ENCODE peak calls at places on chromosomes 7 and 10, in eight cellular contexts. One of them, this sample, is unnamed.

GRCh38 chr10:69572159-69573055 is 815 bp downstream of the NEUROG3 start:
- DNase-seq in transverse colon: no peak
- DNase-seq in thyroid gland: no peak
- DNase-seq in spleen: no peak
- DNase-seq in A549: no peak
- DNase-seq in NB4: no peak
- DNase-seq in body of pancreas: no peak
- DNase-seq in adrenal gland: no peak
- DNase-seq in this sample: no peak

GRCh38 chr10:36488579-36488978 is 636.8 kb upstream of the ANKRD30A start:
- DNase-seq in adrenal gland: no peak
- DNase-seq in spleen: no peak
- DNase-seq in A549: no peak
- DNase-seq in NB4: no peak
- DNase-seq in body of pancreas: no peak
- DNase-seq in thyroid gland: no peak
- DNase-seq in transverse colon: no peak
- DNase-seq in this sample: no peak

GRCh38 chr10:68081916-68082315 is 6.8 kb upstream of the HERC4 start:
- DNase-seq in thyroid gland: no peak
- DNase-seq in transverse colon: no peak
- DNase-seq in A549: no peak
- DNase-seq in body of pancreas: no peak
- DNase-seq in adrenal gland: no peak
- DNase-seq in NB4: no peak
- DNase-seq in spleen: no peak
- DNase-seq in this sample: no peak

GRCh38 chr7:80941206-80941758 is 22.4 kb upstream of the SEMA3C start:
- DNase-seq in NB4: no peak
- DNase-seq in adrenal gland: no peak
- DNase-seq in spleen: no peak
- DNase-seq in transverse colon: no peak
- DNase-seq in A549: peak
- DNase-seq in thyroid gland: no peak
- DNase-seq in body of pancreas: no peak
- DNase-seq in this sample: no peak

GRCh38 chr10:32348297-32349198 is 1.6 kb upstream of the EPC1 start:
- DNase-seq in transverse colon: no peak
- DNase-seq in adrenal gland: no peak
- DNase-seq in spleen: no peak
- DNase-seq in body of pancreas: peak
- DNase-seq in NB4: no peak
- DNase-seq in A549: no peak
- DNase-seq in thyroid gland: no peak
- DNase-seq in this sample: peak

GRCh38 chr7:24812313-24812945 is 55.2 kb upstream of the GSDME start:
- DNase-seq in thyroid gland: peak
- DNase-seq in A549: peak
- DNase-seq in transverse colon: peak
- DNase-seq in NB4: peak
- DNase-seq in spleen: peak
- DNase-seq in body of pancreas: peak
- DNase-seq in adrenal gland: peak
- DNase-seq in this sample: peak

GRCh38 chr7:159092701-159093121 is 52.0 kb downstream of the VIPR2 start:
- DNase-seq in NB4: no peak
- DNase-seq in thyroid gland: no peak
- DNase-seq in A549: no peak
- DNase-seq in body of pancreas: no peak
- DNase-seq in spleen: peak
- DNase-seq in transverse colon: peak
- DNase-seq in adrenal gland: no peak
- DNase-seq in this sample: no peak

GRCh38 chr7:50648570-50649169 is 83.5 kb upstream of the DDC start:
- DNase-seq in body of pancreas: no peak
- DNase-seq in thyroid gland: no peak
- DNase-seq in transverse colon: no peak
- DNase-seq in NB4: no peak
- DNase-seq in A549: no peak
- DNase-seq in adrenal gland: no peak
- DNase-seq in spleen: no peak
- DNase-seq in this sample: no peak

GRCh38 chr10:13842119-13842518 is 255.4 kb downstream of the PRPF18 start:
- DNase-seq in transverse colon: no peak
- DNase-seq in thyroid gland: no peak
- DNase-seq in NB4: no peak
- DNase-seq in body of pancreas: no peak
- DNase-seq in A549: no peak
- DNase-seq in spleen: no peak
- DNase-seq in adrenal gland: no peak
- DNase-seq in this sample: no peak

GRCh38 chr10:26486304-26486703 is 48.2 kb downstream of the APBB1IP start:
- DNase-seq in spleen: no peak
- DNase-seq in adrenal gland: no peak
- DNase-seq in body of pancreas: no peak
- DNase-seq in transverse colon: no peak
- DNase-seq in NB4: no peak
- DNase-seq in thyroid gland: no peak
- DNase-seq in A549: peak
- DNase-seq in this sample: no peak

GRCh38 chr7:125878990-125879389 is 949.4 kb upstream of the POT1 start:
- DNase-seq in body of pancreas: no peak
- DNase-seq in adrenal gland: no peak
- DNase-seq in spleen: no peak
- DNase-seq in thyroid gland: no peak
- DNase-seq in NB4: no peak
- DNase-seq in transverse colon: no peak
- DNase-seq in A549: no peak
- DNase-seq in this sample: no peak

GRCh38 chr7:3338161-3338560 is 37.1 kb downstream of the SDK1 start:
- DNase-seq in thyroid gland: no peak
- DNase-seq in adrenal gland: no peak
- DNase-seq in transverse colon: no peak
- DNase-seq in NB4: no peak
- DNase-seq in spleen: no peak
- DNase-seq in A549: no peak
- DNase-seq in body of pancreas: peak
- DNase-seq in this sample: no peak

GRCh38 chr7:27201231-27202017 is 1.5 kb upstream of the HOXA13 start:
- DNase-seq in body of pancreas: no peak
- DNase-seq in spleen: peak
- DNase-seq in adrenal gland: no peak
- DNase-seq in thyroid gland: no peak
- DNase-seq in A549: no peak
- DNase-seq in NB4: peak
- DNase-seq in transverse colon: no peak
- DNase-seq in this sample: no peak

DNA sequence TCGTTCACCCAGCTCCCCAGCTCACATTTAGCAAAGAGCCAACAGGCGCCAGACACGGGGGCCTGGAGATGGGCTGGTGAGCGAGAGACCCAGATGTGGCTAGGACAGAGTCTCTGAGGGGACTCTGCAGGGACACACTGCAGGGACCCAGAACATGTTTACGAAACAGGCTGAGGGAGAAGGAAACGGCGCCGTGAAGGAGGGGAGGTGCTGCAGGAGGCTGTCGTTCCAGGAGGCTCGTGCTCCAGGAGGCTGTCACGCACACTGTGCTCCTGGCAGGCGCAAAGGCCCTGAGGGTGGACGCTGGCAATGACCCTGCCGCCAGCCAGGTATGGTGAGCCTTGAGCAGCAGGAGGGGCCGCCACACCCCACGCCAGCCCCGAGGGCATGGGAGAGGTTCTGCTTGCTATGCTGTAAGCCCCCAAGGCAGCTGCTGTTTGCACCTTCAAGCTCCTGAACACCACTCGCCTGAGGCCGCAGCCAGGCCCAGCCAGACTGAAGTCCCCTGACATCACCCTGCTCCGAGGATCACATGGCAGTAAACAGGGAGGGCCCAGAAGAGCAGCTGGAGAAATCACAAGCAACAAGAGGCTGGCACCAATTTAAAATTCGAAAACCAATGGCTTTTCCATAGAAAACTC is 27.3 kb downstream of the ADAP1 start:
- DNase-seq in A549: no peak
- DNase-seq in adrenal gland: no peak
- DNase-seq in spleen: peak
- DNase-seq in thyroid gland: no peak
- DNase-seq in body of pancreas: peak
- DNase-seq in NB4: peak
- DNase-seq in transverse colon: peak
- DNase-seq in this sample: no peak
- TF ChIP-seq POLR2A in A549: no peak
- TF ChIP-seq POLR2A in adrenal gland: no peak
- TF ChIP-seq POLR2A in spleen: no peak
- TF ChIP-seq POLR2A in thyroid gland: no peak
- TF ChIP-seq POLR2A in body of pancreas: no peak
- TF ChIP-seq POLR2A in NB4: no peak
- TF ChIP-seq POLR2A in transverse colon: no peak
- TF ChIP-seq POLR2A in this sample: no peak

GRCh38 chr10:74151057-74151878 is at the start of gene ADK:
- DNase-seq in NB4: peak
- DNase-seq in thyroid gland: peak
- DNase-seq in body of pancreas: peak
- DNase-seq in spleen: peak
- DNase-seq in adrenal gland: peak
- DNase-seq in transverse colon: peak
- DNase-seq in A549: peak
- DNase-seq in this sample: peak
- TF ChIP-seq POLR2A in NB4: peak
- TF ChIP-seq POLR2A in thyroid gland: peak
- TF ChIP-seq POLR2A in body of pancreas: peak
- TF ChIP-seq POLR2A in spleen: peak
- TF ChIP-seq POLR2A in adrenal gland: peak
- TF ChIP-seq POLR2A in transverse colon: peak
- TF ChIP-seq POLR2A in A549: peak
- TF ChIP-seq POLR2A in this sample: no peak

DNA sequence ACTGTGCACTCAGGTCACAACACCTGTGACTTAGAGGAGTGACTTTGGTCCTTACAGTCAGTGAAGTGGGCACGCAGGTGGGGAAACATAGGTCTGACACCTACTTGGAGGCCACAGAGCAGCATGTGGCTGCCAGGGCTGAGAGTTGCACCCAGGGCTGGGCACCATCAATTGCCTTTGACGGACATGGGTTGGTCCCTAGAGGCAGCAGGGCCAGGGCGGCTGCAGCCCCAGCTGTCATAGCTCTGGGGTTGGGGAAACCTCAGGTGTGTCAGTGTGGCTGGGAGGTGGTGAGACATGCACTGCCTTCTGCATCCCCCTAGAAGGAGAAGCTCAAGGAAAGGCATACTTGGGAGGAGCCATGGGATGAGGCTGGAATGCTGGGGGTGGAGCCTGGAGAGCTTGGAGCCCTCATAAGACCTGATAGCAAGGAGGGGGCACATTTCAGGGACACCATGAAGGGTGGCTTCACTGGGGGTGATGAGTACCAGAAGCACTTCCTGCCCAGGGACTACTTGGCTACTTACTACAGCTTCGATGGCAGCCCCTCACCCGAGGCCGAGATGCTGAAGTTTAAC is at the start of gene INMT:
- DNase-seq in spleen: no peak
- DNase-seq in A549: no peak
- DNase-seq in thyroid gland: no peak
- DNase-seq in transverse colon: no peak
- DNase-seq in body of pancreas: no peak
- DNase-seq in NB4: no peak
- DNase-seq in adrenal gland: no peak
- DNase-seq in this sample: no peak
- TF ChIP-seq POLR2A in spleen: no peak
- TF ChIP-seq POLR2A in A549: no peak
- TF ChIP-seq POLR2A in thyroid gland: no peak
- TF ChIP-seq POLR2A in transverse colon: no peak
- TF ChIP-seq POLR2A in body of pancreas: no peak
- TF ChIP-seq POLR2A in NB4: no peak
- TF ChIP-seq POLR2A in adrenal gland: peak
- TF ChIP-seq POLR2A in this sample: no peak

GRCh38 chr7:1539346-1540321 is 9.1 kb downstream of the MAFK start:
- DNase-seq in transverse colon: no peak
- DNase-seq in thyroid gland: no peak
- DNase-seq in spleen: no peak
- DNase-seq in adrenal gland: peak
- DNase-seq in body of pancreas: no peak
- DNase-seq in NB4: no peak
- DNase-seq in A549: no peak
- DNase-seq in this sample: no peak
- TF ChIP-seq POLR2A in transverse colon: no peak
- TF ChIP-seq POLR2A in thyroid gland: no peak
- TF ChIP-seq POLR2A in spleen: no peak
- TF ChIP-seq POLR2A in adrenal gland: no peak
- TF ChIP-seq POLR2A in body of pancreas: no peak
- TF ChIP-seq POLR2A in NB4: no peak
- TF ChIP-seq POLR2A in A549: no peak
- TF ChIP-seq POLR2A in this sample: no peak